ENCODE peak calls at places on chromosome 4, in five cellular contexts. R is GM12878, C is cardiac fibroblast, N is nephron progenitor cell, P is stomach. H is an unnamed sample.

GRCh38 chr4:57110635-57111546 is 706 bp upstream of the IGFBP7 start:
- DNase-seq in R (no peak), N (peak; percentile 24), C (peak; percentile 75), P (peak; percentile 30), H (no peak)

GRCh38 chr4:127251423-127251822 is 381.3 kb upstream of the INTU start:
- DNase-seq in C (no peak), P (no peak), R (no peak), N (no peak), H (no peak)

GRCh38 chr4:120829113-120829831 is 93.3 kb downstream of the PRDM5 start:
- DNase-seq in N (no peak), R (no peak), P (no peak), C (peak; percentile 18), H (no peak)

GRCh38 chr4:138960175-138960710 is 55.3 kb upstream of the NOCT start:
- DNase-seq in R (no peak), N (no peak), P (no peak), C (no peak), H (no peak)

GRCh38 chr4:83219344-83219990 is 65.1 kb downstream of the COQ2 start:
- DNase-seq in P (peak; percentile 33), N (no peak), R (peak; percentile 77), C (no peak), H (no peak)

GRCh38 chr4:47816748-47817147 is 21.1 kb downstream of the CORIN start:
- DNase-seq in C (no peak), R (no peak), N (no peak), P (no peak), H (no peak)

GRCh38 chr4:128141866-128142265 is 80.8 kb downstream of the LARP1B start:
- DNase-seq in R (no peak), C (peak; percentile 14), P (no peak), N (no peak), H (no peak)

GRCh38 chr4:7354937-7355336 is 79.8 kb downstream of the PSAPL1 start:
- DNase-seq in N (no peak), C (no peak), P (no peak), R (no peak), H (no peak)

GRCh38 chr4:89700766-89701165 is 136.2 kb downstream of the SNCA start:
- DNase-seq in N (no peak), C (no peak), R (no peak), P (no peak), H (no peak)

GRCh38 chr4:22741744-22742143 is 49.0 kb downstream of the GBA3 start:
- DNase-seq in P (no peak), N (no peak), R (no peak), C (no peak), H (no peak)

GRCh38 chr4:142201041-142201440 is 564.7 kb downstream of the IL15 start:
- DNase-seq in R (no peak), C (peak; percentile 53), P (no peak), N (no peak), H (no peak)

GRCh38 chr4:40960926-40961325 is 211.2 kb downstream of the NSUN7 start:
- DNase-seq in P (no peak), C (peak; percentile 33), R (no peak), N (no peak), H (no peak)

GRCh38 chr4:3634281-3635089 is 102.3 kb upstream of the LRPAP1 start:
- DNase-seq in P (no peak), R (no peak), N (no peak), C (no peak), H (no peak)
- TF ChIP-seq CTCF in P (no peak), R (no peak), N (no peak), C (no peak), H (no peak)

GRCh38 chr4:109655396-109655795 is 47.8 kb downstream of the CASP6 start:
- DNase-seq in R (no peak), P (no peak), N (no peak), C (no peak), H (no peak)

GRCh38 chr4:109657854-109658253 is 45.4 kb downstream of the CASP6 start:
- DNase-seq in R (no peak), C (no peak), N (no peak), P (no peak), H (no peak)

GRCh38 chr4:109662786-109663185 is 40.5 kb downstream of the CASP6 start:
- DNase-seq in P (no peak), N (no peak), R (no peak), C (no peak), H (no peak)

GRCh38 chr4:109658871-109659410 is 44.3 kb downstream of the CASP6 start:
- DNase-seq in P (no peak), C (peak; percentile 12), R (no peak), N (no peak), H (no peak)
- TF ChIP-seq CTCF in P (no peak), C (no peak), R (no peak), N (no peak), H (no peak)

DNA sequence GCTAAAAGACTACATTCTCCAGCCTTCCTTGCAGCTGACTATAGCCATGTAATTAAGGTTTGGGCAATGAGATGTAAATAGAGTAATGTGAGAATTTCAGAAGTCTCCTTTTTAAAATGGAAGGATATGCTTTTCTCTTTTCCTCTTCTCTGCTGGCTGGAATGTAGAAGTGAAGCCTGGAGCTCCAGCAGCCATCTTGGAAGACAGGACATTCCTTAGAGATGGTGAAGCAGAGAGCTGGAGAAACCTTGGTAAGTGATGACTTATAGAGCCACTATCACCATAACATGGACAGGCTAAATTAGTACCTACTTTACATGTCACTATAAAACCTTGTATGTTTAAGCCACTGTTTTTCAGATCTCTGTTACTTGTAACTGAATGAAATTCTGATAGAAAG is 48.0 kb downstream of the RASL11B start:
- DNase-seq in R (no peak), C (no peak), N (no peak), P (no peak), H (no peak)
- TF ChIP-seq CTCF in R (no peak), C (no peak), N (no peak), P (no peak), H (no peak)

DNA sequence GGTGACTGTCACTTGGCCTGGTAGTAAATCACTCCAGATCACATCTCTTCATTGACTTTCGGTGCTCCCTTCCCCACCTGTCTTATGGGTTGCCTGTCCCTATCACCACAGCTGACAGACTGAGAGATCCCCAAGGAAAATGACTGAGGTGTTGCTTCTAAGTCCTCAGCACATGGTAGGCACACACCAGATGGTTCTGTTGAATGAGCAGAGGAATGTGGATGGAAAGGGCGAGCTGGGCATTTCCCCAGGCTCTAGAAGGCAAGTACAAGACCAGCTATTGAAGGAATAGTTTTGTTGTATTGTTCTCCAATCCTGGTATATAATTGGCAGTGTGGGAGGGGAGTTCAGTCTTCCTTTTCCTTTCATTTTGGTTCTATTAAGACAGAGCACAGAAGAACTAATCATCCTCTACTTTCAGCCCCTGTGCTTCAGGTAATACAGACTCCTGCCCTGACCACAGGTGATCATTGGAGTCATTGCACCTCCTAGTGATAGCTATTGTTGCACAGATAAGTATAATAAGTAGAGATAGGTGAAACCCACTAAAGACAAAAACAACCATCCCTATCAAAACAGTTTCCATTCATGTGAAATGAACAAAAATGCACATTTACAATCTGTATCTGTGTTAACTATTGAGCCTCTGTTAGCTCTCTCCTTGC is 158.6 kb downstream of the TRAM1L1 start:
- DNase-seq in N (no peak), P (no peak), C (no peak), R (no peak), H (no peak)
- TF ChIP-seq CTCF in N (no peak), P (no peak), C (no peak), R (no peak), H (no peak)

DNA sequence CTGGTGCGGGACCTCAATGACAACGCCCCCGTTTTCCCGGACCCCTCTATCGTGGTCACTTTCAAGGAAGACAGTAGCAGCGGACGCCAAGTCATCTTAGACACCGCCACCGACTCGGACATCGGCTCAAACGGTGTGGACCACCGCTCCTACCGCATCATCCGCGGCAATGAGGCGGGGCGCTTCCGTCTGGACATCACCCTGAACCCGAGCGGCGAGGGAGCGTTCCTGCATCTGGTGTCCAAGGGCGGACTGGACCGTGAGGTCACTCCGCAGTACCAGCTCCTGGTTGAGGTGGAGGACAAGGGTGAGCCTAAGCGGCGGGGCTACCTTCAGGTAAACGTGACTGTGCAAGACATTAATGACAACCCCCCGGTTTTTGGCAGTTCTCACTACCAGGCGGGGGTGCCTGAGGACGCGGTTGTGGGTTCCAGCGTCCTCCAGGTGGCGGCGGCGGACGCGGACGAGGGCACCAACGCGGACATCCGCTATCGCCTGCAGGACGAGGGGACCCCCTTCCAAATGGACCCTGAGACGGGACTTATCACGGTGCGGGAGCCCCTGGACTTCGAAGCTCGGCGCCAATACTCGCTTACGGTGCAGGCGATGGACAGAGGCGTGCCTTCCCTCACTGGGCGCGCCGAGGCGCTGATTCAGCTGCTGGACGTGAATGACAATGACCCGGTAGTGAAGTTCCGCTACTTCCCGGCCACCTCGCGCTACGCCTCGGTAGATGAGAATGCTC is 2.2 kb downstream of the FAT4 start:
- DNase-seq in N (peak; percentile 49), R (no peak), P (peak; percentile 34), C (peak; percentile 61), H (peak; percentile 3)
- TF ChIP-seq CTCF in N (no peak), R (no peak), P (no peak), C (peak; percentile 39), H (no peak)

GRCh38 chr4:149690726-149691125 is 124.9 kb downstream of the IQCM start:
- DNase-seq in R (no peak), P (no peak), C (no peak), N (no peak), H (no peak)
- TF ChIP-seq CTCF in R (no peak), P (no peak), C (peak; percentile 11), N (peak; percentile 16), H (no peak)

DNA sequence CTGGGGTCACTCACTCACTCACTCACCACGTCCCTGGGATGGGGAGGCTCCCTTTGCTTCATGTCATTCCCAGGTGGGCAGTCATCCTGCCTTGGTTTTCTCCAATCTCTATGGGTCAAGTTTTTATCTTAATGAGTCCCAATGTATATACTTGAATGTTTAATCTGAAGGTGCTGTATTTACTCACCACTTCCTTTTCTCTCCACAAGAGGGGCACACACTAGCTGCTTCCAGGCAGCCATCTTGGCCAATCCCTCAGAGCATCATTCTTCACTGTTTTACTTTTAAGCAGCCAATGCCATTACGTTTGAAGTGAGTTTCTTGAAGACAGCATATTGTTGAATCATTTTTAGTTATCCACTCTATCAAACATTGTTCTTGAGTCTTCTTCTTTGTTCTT is 153.4 kb upstream of the ARSJ start:
- DNase-seq in P (no peak), C (peak; percentile 23), N (no peak), R (no peak), H (no peak)
- TF ChIP-seq CTCF in P (peak; percentile 10), C (peak; percentile 49), N (peak; percentile 39), R (peak; percentile 47), H (no peak)

GRCh38 chr4:3148926-3149325 is 74.4 kb downstream of the HTT start:
- DNase-seq in R (no peak), N (no peak), C (no peak), P (no peak), H (no peak)

GRCh38 chr4:3145251-3145908 is 70.9 kb downstream of the HTT start:
- DNase-seq in P (no peak), N (no peak), C (peak; percentile 13), R (no peak), H (no peak)
- TF ChIP-seq CTCF in P (no peak), N (no peak), C (no peak), R (no peak), H (no peak)

DNA sequence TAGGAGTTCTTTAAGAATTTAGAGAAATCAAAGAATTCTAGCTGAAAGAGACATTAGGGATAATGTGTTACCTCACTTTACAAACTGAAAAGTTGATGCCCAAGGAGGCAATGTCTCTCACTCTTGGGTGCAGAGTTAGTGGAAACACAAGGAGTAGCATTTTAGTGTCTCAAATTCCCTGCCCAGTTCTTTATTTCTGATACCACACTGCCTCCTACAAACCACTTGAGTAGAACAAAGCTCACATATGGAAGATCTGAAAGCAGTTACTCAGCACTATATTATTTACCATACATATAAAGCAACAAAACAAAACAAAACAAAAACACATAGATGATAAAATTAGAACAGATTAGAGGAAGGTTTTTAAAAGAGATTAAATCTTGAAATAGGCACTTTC is 124.2 kb downstream of the REELD1 start:
- DNase-seq in P (no peak), C (peak; percentile 31), N (no peak), R (no peak), H (no peak)
- TF ChIP-seq CTCF in P (no peak), C (no peak), N (no peak), R (no peak), H (no peak)

H was measured in Calu3.